ENCODE peak calls at places on chromosome 17, in five cellular contexts. R is K562, V is H1, W is HepG2, M is GM12878. J is an unnamed sample.

GRCh38 chr17:62898239-62898864 is 67.7 kb upstream of the TANC2 start:
- DNase-seq in R (no peak), V (no peak), W (no peak), M (no peak), J (no peak)

GRCh38 chr17:7572338-7572587 is 7.2 kb upstream of the CD68 start:
- DNase-seq in R (no peak), V (no peak), W (no peak), M (no peak), J (no peak)

GRCh38 chr17:17298108-17298507 is 5.1 kb upstream of the NT5M start:
- DNase-seq in R (no peak), V (no peak), W (no peak), M (no peak), J (no peak)

GRCh38 chr17:34437188-34437587 is 74.2 kb upstream of the CCL1 start:
- DNase-seq in R (no peak), V (no peak), W (no peak), M (no peak), J (peak; percentile 22)

GRCh38 chr17:45242015-45242414 is 19.9 kb downstream of the SPATA32 start:
- DNase-seq in R (no peak), V (no peak), W (no peak), M (no peak), J (no peak)

GRCh38 chr17:14346801-14347200 is 45.9 kb downstream of the HS3ST3B1 start:
- DNase-seq in R (no peak), V (no peak), W (no peak), M (no peak), J (no peak)

GRCh38 chr17:49993423-49994037 is 1.5 kb downstream of the DLX3 start:
- DNase-seq in R (no peak), V (no peak), W (no peak), M (no peak), J (peak; percentile 88)

GRCh38 chr17:38867179-38867994 is 2.5 kb upstream of the LASP1 start:
- DNase-seq in R (peak; percentile 87), V (peak; percentile 54), W (peak; percentile 77), M (peak; percentile 73), J (peak; percentile 79)

GRCh38 chr17:55635253-55635766 is 87.4 kb downstream of the TMEM100 start:
- DNase-seq in R (no peak), V (no peak), W (no peak), M (no peak), J (no peak)

GRCh38 chr17:22277595-22277994 is 585.3 kb downstream of the KCNJ18 start:
- DNase-seq in R (no peak), V (no peak), W (no peak), M (no peak), J (no peak)

DNA sequence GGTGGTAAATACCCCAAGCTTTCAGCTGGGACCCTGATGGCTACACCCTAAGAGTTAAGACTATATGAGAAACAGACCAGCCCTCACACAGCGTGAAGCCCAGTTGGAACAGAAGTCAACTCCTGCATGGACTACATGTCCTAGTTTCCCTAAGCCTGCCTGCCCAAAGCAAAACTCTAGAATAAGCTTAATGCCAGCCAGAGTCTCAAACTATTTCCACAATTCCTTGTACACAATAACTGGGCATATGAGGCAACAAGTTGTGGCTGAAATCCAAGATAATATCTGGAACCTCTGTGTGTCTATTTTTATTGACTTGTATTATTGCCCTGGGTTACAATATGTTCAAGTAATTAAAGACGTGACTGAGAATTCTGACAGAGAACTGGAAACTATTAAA is 19.4 kb downstream of the MYH10 start:
- DNase-seq in R (no peak), V (no peak), W (no peak), M (no peak), J (no peak)
- TF ChIP-seq CREB1 in R (no peak), V (no peak), W (no peak), M (no peak), J (no peak)

GRCh38 chr17:73411330-73411747 is 99.5 kb upstream of the CDC42EP4 start:
- DNase-seq in R (no peak), V (no peak), W (no peak), M (no peak), J (no peak)
- H3K4me1 ChIP-seq in R (no peaks in the 10 kb centered on the region), V (no peaks in the 10 kb centered on the region), W (peaks cover 6% of the 10 kb centered on the region), M (no peaks in the 10 kb centered on the region), J (no peaks in the 10 kb centered on the region)

GRCh38 chr17:82878545-82878944 is 38.7 kb upstream of the ZNF750 start:
- DNase-seq in R (no peak), V (no peak), W (no peak), M (no peak), J (no peak)
- TF ChIP-seq CREB1 in R (no peak), V (no peak), W (no peak), M (no peak), J (no peak)

GRCh38 chr17:82881900-82882714 is 42.3 kb upstream of the ZNF750 start:
- DNase-seq in R (peak; percentile 37), V (no peak), W (peak; percentile 74), M (no peak), J (no peak)
- H3K4me1 ChIP-seq in R (peaks cover 68% of the 10 kb centered on the region), V (no peaks in the 10 kb centered on the region), W (peaks cover 46% of the 10 kb centered on the region), M (peaks cover 14% of the 10 kb centered on the region), J (no peaks in the 10 kb centered on the region)

GRCh38 chr17:76273435-76273921 is 8.3 kb downstream of the UBALD2 start:
- DNase-seq in R (no peak), V (no peak), W (no peak), M (no peak), J (no peak)
- TF ChIP-seq CREB1 in R (peak; percentile 27), V (no peak), W (no peak), M (no peak), J (no peak)

DNA sequence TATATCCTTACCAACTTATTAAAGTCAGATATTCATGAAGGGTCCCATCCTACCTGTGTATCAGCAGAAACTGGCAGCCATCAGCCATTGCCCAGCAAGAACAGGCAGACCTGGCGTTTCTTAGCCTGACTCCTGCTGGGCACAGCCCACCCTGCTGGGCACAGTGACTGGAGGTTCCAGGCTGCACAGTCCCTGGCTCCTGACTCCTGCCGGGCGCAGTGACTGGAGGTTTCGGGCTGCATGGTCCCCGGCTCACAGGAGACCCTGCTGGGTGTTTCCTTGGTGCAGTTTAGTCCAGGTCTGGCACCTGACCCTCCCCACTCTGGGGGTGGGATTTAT is 6.7 kb downstream of the TIMM22 start:
- DNase-seq in R (no peak), V (no peak), W (no peak), M (no peak), J (no peak)
- H3K4me1 ChIP-seq in R (peaks cover 27% of the 10 kb centered on the region), V (no peaks in the 10 kb centered on the region), W (peaks cover 35% of the 10 kb centered on the region), M (no peaks in the 10 kb centered on the region), J (no peaks in the 10 kb centered on the region)

DNA sequence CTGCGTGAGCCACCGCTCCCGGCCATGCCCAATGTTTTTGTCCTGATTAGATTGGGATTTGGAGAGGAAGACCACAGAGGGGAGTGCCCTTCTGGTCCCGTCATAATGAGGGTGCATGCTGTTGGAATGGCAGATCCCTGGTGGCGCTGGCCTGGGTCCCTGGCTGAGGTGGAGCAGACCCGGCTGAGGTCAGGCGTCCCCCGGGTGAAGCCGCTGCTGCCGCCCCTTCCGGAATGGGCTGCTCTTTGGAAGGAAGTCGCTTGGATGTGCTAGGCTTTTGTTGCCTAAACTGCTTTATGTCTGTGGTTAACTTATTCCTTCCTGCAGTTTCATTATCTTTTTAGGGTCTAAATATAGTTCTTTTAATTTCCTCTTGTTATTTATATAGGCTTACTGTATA is 120.3 kb upstream of the CHMP6 start:
- DNase-seq in R (no peak), V (no peak), W (no peak), M (no peak), J (no peak)
- TF ChIP-seq CREB1 in R (no peak), V (no peak), W (no peak), M (no peak), J (no peak)

DNA sequence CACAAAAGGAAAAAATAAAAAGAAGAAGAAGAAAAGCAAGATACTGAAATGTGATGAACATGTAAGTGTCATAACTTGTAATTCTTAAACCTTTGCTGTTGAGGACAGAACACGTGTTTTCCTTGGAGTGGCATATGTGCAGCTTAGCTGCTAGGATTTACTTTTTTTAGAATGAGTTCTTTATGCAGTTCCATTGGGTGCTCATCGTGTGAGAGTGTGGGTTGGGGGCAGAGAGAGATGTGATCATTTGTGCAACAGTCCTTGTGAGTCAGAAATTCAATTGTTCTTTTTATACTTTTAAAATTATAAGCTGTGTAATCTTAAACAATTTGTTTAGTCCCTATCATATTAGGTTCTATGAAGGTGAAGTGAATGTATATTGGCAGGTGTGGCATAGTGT is 5.5 kb upstream of the DHRS11 start:
- DNase-seq in R (no peak), V (no peak), W (no peak), M (no peak), J (no peak)
- H3K4me1 ChIP-seq in R (peaks cover 4% of the 10 kb centered on the region), V (no peaks in the 10 kb centered on the region), W (peaks cover 18% of the 10 kb centered on the region), M (peaks cover under 1% of the 10 kb centered on the region), J (peaks cover 5% of the 10 kb centered on the region)